ENCODE peak calls at places on chromosomes 16 and 17, in ten cellular contexts. T is WTC11; H is astrocyte of the spinal cord; I is ovary; M is thoracic aorta; U is cardiac muscle cell; Z is MCF 10A; L is mucosa of descending colon; K is SK-N-SH; D is CD8-positive, alpha-beta T cell. E is an unnamed sample.

GRCh38 chr17:70239391-70239826 is 70.1 kb downstream of the KCNJ2 start:
- DNase-seq in Z (no peak), D (no peak), M (no peak), L (no peak), T (no peak), H (peak; percentile 29), I (no peak), U (no peak), K (no peak), E (no peak)

GRCh38 chr17:81576621-81577277 is 24.6 kb upstream of the FAAP100 start:
- DNase-seq in U (no peak), Z (peak; percentile 79), M (no peak), D (no peak), I (no peak), T (no peak), K (no peak), H (peak; percentile 89), L (no peak), E (no peak)

GRCh38 chr16:67857547-67858233 is 10.2 kb upstream of the CENPT start:
- DNase-seq in H (peak; percentile 91), Z (peak; percentile 90), M (peak; percentile 77), T (peak; percentile 51), I (no peak), U (no peak), D (peak; percentile 44), L (peak; percentile 69), K (no peak), E (no peak)

GRCh38 chr17:30816165-30816564 is 8.3 kb downstream of the CRLF3 start:
- DNase-seq in L (no peak), M (no peak), D (no peak), Z (no peak), T (no peak), H (no peak), K (no peak), I (no peak), U (no peak), E (no peak)

GRCh38 chr16:11255737-11256656 is at the start of gene SOCS1:
- DNase-seq in D (peak; percentile 83), L (peak; percentile 92), Z (peak; percentile 80), U (peak; percentile 93), I (peak; percentile 85), T (peak; percentile 90), K (peak; percentile 95), M (no peak), H (peak; percentile 86), E (peak; percentile 67)

GRCh38 chr17:9883451-9883850 is 21.6 kb downstream of the RCVRN start:
- DNase-seq in I (no peak), H (no peak), U (no peak), Z (no peak), T (no peak), L (no peak), M (no peak), K (no peak), D (no peak), E (no peak)

GRCh38 chr17:83155128-83156081 is 76.0 kb downstream of the METRNL start:
- DNase-seq in Z (peak; percentile 23), T (no peak), D (no peak), K (peak; percentile 70), U (no peak), M (no peak), H (peak; percentile 76), I (no peak), L (no peak), E (no peak)

GRCh38 chr16:73076291-73076959 is 28.5 kb upstream of the ZFHX3 start:
- DNase-seq in I (no peak), K (no peak), T (no peak), D (no peak), U (no peak), Z (no peak), M (no peak), H (no peak), L (no peak), E (no peak)

GRCh38 chr16:10957771-10958486 is 13.6 kb downstream of the CLEC16A start:
- DNase-seq in U (no peak), Z (peak; percentile 33), T (no peak), L (no peak), K (no peak), H (no peak), D (no peak), I (no peak), M (no peak), E (no peak)

GRCh38 chr16:8935989-8936388 is 27.7 kb downstream of the USP7 start:
- DNase-seq in D (no peak), U (no peak), M (no peak), H (no peak), L (no peak), T (peak; percentile 66), I (no peak), Z (peak; percentile 14), K (peak; percentile 39), E (no peak)

GRCh38 chr17:76009969-76010661 is 9.5 kb downstream of the CDK3 start:
- DNase-seq in H (no peak), T (no peak), K (no peak), U (no peak), D (no peak), I (no peak), Z (no peak), L (no peak), M (no peak), E (no peak)

GRCh38 chr16:52569296-52569695 is 22.4 kb upstream of the TOX3 start:
- DNase-seq in L (no peak), M (no peak), Z (no peak), I (no peak), K (no peak), T (no peak), U (no peak), H (no peak), D (no peak), E (no peak)

GRCh38 chr16:11020792-11021440 is 76.6 kb downstream of the CLEC16A start:
- DNase-seq in T (no peak), D (no peak), H (no peak), Z (no peak), M (no peak), U (no peak), I (no peak), K (peak; percentile 71), L (no peak), E (no peak)

DNA sequence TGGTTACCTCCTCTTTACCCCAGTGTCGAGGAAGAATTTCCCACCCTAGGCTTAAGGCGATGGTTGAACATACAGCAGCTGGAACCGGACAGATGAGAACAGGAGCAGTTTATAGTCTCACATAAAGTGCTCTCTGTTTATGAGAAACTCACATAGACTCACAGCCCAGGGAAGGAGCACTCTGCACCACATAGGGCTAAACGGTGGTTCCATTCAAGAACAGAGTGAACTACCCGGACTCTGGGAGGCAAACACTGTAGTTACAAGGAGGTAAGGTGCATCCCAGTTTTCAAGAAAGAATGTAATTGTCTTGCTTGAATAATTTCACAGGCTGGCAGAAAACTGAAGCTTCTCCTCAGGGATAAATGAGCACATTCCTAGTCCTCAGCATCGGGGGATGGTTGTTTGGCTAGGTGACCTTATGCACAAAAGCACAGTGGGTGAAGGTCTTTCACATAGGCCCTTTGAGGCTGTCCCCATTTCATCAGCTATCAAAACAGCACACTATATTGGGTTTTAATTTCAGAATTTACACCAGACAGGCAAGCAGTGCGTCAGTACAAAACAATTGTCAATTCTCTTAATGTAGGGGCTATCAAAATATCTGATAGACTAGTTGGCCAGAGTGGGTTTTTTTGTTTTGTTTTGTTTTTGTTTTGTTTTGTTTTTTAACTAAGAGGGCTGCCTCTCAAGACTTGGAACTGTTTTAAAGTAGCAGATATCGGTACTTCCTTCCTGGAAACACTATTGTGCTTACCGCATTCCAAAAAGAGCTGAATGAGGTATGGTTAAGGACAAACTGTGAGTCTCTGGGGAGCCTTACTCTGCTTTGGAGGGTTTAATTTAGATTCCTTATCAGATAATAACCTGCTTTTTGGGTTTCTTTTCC is 918.1 kb upstream of the CDH8 start:
- DNase-seq in T (no peak), L (no peak), U (no peak), K (no peak), Z (no peak), D (no peak), H (no peak), I (no peak), M (no peak), E (no peak)
- TF ChIP-seq CTCF in T (no peak), L (no peak), U (no peak), K (no peak), Z (no peak), D (no peak), H (no peak), I (no peak), M (no peak), E (no peak)

GRCh38 chr16:88815901-88816589 is 4.3 kb upstream of the APRT start:
- DNase-seq in H (no peak), L (peak; percentile 58), I (no peak), Z (peak; percentile 43), K (peak; percentile 86), T (peak; percentile 69), U (peak; percentile 45), M (no peak), D (peak; percentile 59), E (no peak)

GRCh38 chr16:88818610-88818874 is 6.8 kb upstream of the APRT start:
- DNase-seq in K (no peak), I (no peak), U (no peak), L (no peak), Z (no peak), M (no peak), T (no peak), H (no peak), D (no peak), E (no peak)

GRCh38 chr16:88819126-88819525 is 7.4 kb upstream of the APRT start:
- DNase-seq in H (no peak), T (no peak), D (no peak), U (no peak), Z (no peak), L (no peak), M (no peak), K (no peak), I (no peak), E (no peak)

GRCh38 chr16:88816736-88817535 is 5.2 kb upstream of the APRT start:
- DNase-seq in K (no peak), I (no peak), D (no peak), Z (no peak), U (no peak), M (no peak), T (no peak), H (no peak), L (no peak), E (no peak)

GRCh38 chr16:88817785-88818609 is 6.3 kb upstream of the APRT start:
- DNase-seq in K (no peak), L (no peak), M (no peak), U (no peak), D (no peak), Z (no peak), H (no peak), I (no peak), T (no peak), E (no peak)
- TF ChIP-seq CTCF in K (no peak), L (no peak), M (no peak), U (no peak), D (no peak), Z (no peak), H (no peak), I (no peak), T (no peak), E (no peak)

GRCh38 chr17:45940826-45941225 is 46.5 kb downstream of the MAPT start:
- DNase-seq in U (no peak), L (no peak), I (peak; percentile 13), K (no peak), Z (no peak), M (peak; percentile 5), D (no peak), T (no peak), H (no peak), E (no peak)
- TF ChIP-seq CTCF in U (no peak), L (no peak), I (no peak), K (no peak), Z (no peak), M (no peak), D (no peak), T (no peak), H (no peak), E (no peak)

GRCh38 chr17:58870747-58871146 is 115.1 kb downstream of the PPM1E start:
- DNase-seq in D (no peak), I (no peak), L (no peak), T (no peak), K (no peak), Z (peak; percentile 16), H (no peak), M (no peak), U (no peak), E (no peak)
- TF ChIP-seq CTCF in D (no peak), I (no peak), L (no peak), T (no peak), K (no peak), Z (no peak), H (no peak), M (no peak), U (no peak), E (no peak)